ENCODE peak calls at places on chromosomes 1 and 21, in four cellular contexts. J is mammary epithelial cell; H is stimulated activated CD4-positive, alpha-beta T cell treated with anti-CD3 and anti-CD28 coated beads, Interleukin-4, amount 100 ng/mL, for 48 hours; L is midbrain. X is an unnamed sample.

GRCh38 chr1:220045356-220046051 is 801 bp downstream of the EPRS1 start:
- DNase-seq in J (no peak), H (no peak), L (no peak), X (peak)

GRCh38 chr1:63362578-63362977 is 4.8 kb upstream of the ALG6 start:
- DNase-seq in J (no peak), H (no peak), L (no peak), X (no peak)

GRCh38 chr1:229364216-229365065 is 21.6 kb upstream of the CCSAP start:
- DNase-seq in J (no peak), H (no peak), L (no peak), X (peak)

GRCh38 chr1:19967808-19968207 is 11.6 kb downstream of the PLA2G2A start:
- DNase-seq in J (no peak), H (no peak), L (no peak), X (no peak)

GRCh38 chr1:58784758-58785423 is 1.0 kb upstream of the JUN start:
- DNase-seq in J (peak), H (peak), L (peak), X (peak)

GRCh38 chr1:20386682-20387081 is 96.0 kb downstream of the VWA5B1 start:
- DNase-seq in J (no peak), H (no peak), L (peak), X (peak)

GRCh38 chr1:156664046-156664948 is 12.9 kb downstream of the NES start:
- DNase-seq in J (no peak), H (no peak), L (no peak), X (no peak)

GRCh38 chr1:220734571-220735326 is 13.4 kb upstream of the MTARC2 start:
- DNase-seq in J (peak), H (no peak), L (no peak), X (no peak)

GRCh38 chr1:213761845-213762407 is 225.8 kb upstream of the PROX1 start:
- DNase-seq in J (no peak), H (peak), L (no peak), X (no peak)

GRCh38 chr21:45466330-45467220 is 61.6 kb downstream of the COL18A1 start:
- DNase-seq in J (no peak), H (no peak), L (no peak), X (no peak)

GRCh38 chr1:8424539-8425116 is 106.7 kb downstream of the SLC45A1 start:
- DNase-seq in J (peak), H (peak), L (no peak), X (peak)

GRCh38 chr21:46205121-46205520 is 20.9 kb upstream of the SPATC1L start:
- DNase-seq in J (no peak), H (no peak), L (no peak), X (no peak)

GRCh38 chr1:16118706-16119105 is 37.2 kb downstream of the EPHA2 start:
- DNase-seq in J (no peak), H (no peak), L (no peak), X (no peak)

GRCh38 chr21:27975514-27975913 is 1008.6 kb upstream of the ADAMTS5 start:
- DNase-seq in J (no peak), H (no peak), L (no peak), X (no peak)

GRCh38 chr1:204649756-204650155 is 35.8 kb downstream of the LRRN2 start:
- DNase-seq in J (no peak), H (no peak), L (no peak), X (no peak)

GRCh38 chr1:12650001-12650421 is 6.1 kb downstream of the AADACL4 start:
- DNase-seq in J (no peak), H (no peak), L (no peak), X (no peak)

GRCh38 chr1:78055565-78056132 is 9.9 kb downstream of the GIPC2 start:
- DNase-seq in J (no peak), H (no peak), L (no peak), X (no peak)

GRCh38 chr21:25509862-25510261 is 97.4 kb downstream of the MRPL39 start:
- DNase-seq in J (no peak), H (no peak), L (no peak), X (no peak)

GRCh38 chr1:227429447-227430359 is 111.4 kb upstream of the CDC42BPA start:
- DNase-seq in J (no peak), H (no peak), L (no peak), X (no peak)

GRCh38 chr1:153677718-153678518 is 570 bp upstream of the NPR1 start:
- DNase-seq in J (peak), H (peak), L (peak), X (peak)

GRCh38 chr1:182761396-182762395 is 27.9 kb upstream of the NPL start:
- DNase-seq in J (peak), H (no peak), L (no peak), X (no peak)

GRCh38 chr1:2054560-2054959 is 4.3 kb downstream of the PRKCZ start:
- DNase-seq in J (no peak), H (no peak), L (no peak), X (no peak)

GRCh38 chr1:225752245-225752644 is 25.4 kb upstream of the SRP9 start:
- DNase-seq in J (no peak), H (no peak), L (no peak), X (no peak)

GRCh38 chr1:243558556-243558955 is 291.5 kb downstream of the AKT3 start:
- DNase-seq in J (no peak), H (no peak), L (no peak), X (peak)

GRCh38 chr1:87024936-87025537 is 110.6 kb downstream of the HS2ST1 start:
- DNase-seq in J (peak), H (no peak), L (peak), X (peak)

GRCh38 chr1:183043872-183044859 is 20.9 kb downstream of the LAMC1 start:
- DNase-seq in J (peak), H (no peak), L (no peak), X (no peak)

GRCh38 chr1:24205701-24206464 is 18.8 kb upstream of the IFNLR1 start:
- DNase-seq in J (no peak), H (no peak), L (no peak), X (no peak)

GRCh38 chr1:244319283-244320132 is 132.2 kb downstream of the ADSS2 start:
- DNase-seq in J (peak), H (peak), L (peak), X (no peak)